ENCODE peak calls at places on chromosomes 1 and 21, in six cellular contexts. D is heart right ventricle; G is A549; Z is CD8-positive, alpha-beta T cell; X is pancreas; Q is psoas muscle. J is an unnamed sample. For H3K4me1, the result is how much of the 10 kb centered on the place peaks cover.

GRCh38 chr1:18578271-18578670 is 52.4 kb upstream of the PAX7 start:
- DNase-seq in D (no peak), G (no peak), Z (no peak), X (no peak), Q (no peak), J (no peak)

GRCh38 chr1:35718492-35719336 is at the start of gene C1orf216:
- DNase-seq in D (peak), G (peak), Z (peak), X (peak), Q (peak), J (peak)

GRCh38 chr1:11522400-11523235 is 43.7 kb downstream of the DISP3 start:
- DNase-seq in D (no peak), G (no peak), Z (no peak), X (no peak), Q (no peak), J (peak)

GRCh38 chr1:114342376-114342775 is 168.6 kb downstream of the TRIM33 start:
- DNase-seq in D (no peak), G (no peak), Z (peak), X (no peak), Q (no peak), J (no peak)

GRCh38 chr1:247840819-247841218 is 877 bp downstream of the OR11L1 start:
- DNase-seq in D (no peak), G (no peak), Z (no peak), X (no peak), Q (no peak), J (no peak)

GRCh38 chr1:87045757-87046422 is 131.5 kb downstream of the HS2ST1 start:
- DNase-seq in D (no peak), G (no peak), Z (no peak), X (no peak), Q (no peak), J (no peak)

GRCh38 chr1:241972703-241973375 is 15.3 kb downstream of the BECN2 start:
- DNase-seq in D (no peak), G (no peak), Z (no peak), X (no peak), Q (no peak), J (no peak)

GRCh38 chr21:29645666-29646553 is 293.9 kb downstream of the GRIK1 start:
- DNase-seq in D (no peak), G (no peak), Z (no peak), X (no peak), Q (no peak), J (no peak)

GRCh38 chr1:20728371-20729154 is 3.9 kb downstream of the SH2D5 start:
- DNase-seq in D (no peak), G (no peak), Z (no peak), X (peak), Q (no peak), J (no peak)

GRCh38 chr1:184298321-184299052 is 88.3 kb upstream of the C1orf21 start:
- DNase-seq in D (no peak), G (no peak), Z (no peak), X (no peak), Q (no peak), J (no peak)

GRCh38 chr1:186871784-186872183 is 43.0 kb downstream of the PLA2G4A start:
- DNase-seq in D (no peak), G (no peak), Z (no peak), X (no peak), Q (no peak), J (no peak)

GRCh38 chr1:65339866-65340483 is 30.6 kb downstream of the DNAJC6 start:
- DNase-seq in D (no peak), G (no peak), Z (no peak), X (no peak), Q (no peak), J (no peak)

GRCh38 chr1:39087109-39087834 is 61.1 kb downstream of the NDUFS5 start:
- DNase-seq in D (peak), G (no peak), Z (no peak), X (no peak), Q (peak), J (no peak)

GRCh38 chr1:8987881-8988617 is 38.2 kb downstream of the SLC2A7 start:
- DNase-seq in D (peak), G (peak), Z (peak), X (peak), Q (peak), J (no peak)
- TF ChIP-seq CTCF in D (peak), G (peak), Z (peak), X (peak), Q (peak), J (peak)

GRCh38 chr1:223707270-223708000 is 4.9 kb upstream of the CAPN2 start:
- DNase-seq in D (peak), G (peak), Z (no peak), X (no peak), Q (peak), J (peak)
- H3K4me3 ChIP-seq in D (no peak), G (peak), Z (no peak), X (no peak), Q (no peak), J (no peak)

GRCh38 chr21:45202344-45202743 is 85.4 kb downstream of the POFUT2 start:
- DNase-seq in D (no peak), G (no peak), Z (no peak), X (no peak), Q (no peak), J (no peak)
- H3K4me1 ChIP-seq in D (under half), G (under half), Z (under half), X (under half), Q (under half), J (under half)

GRCh38 chr21:44927587-44928461 is 7.1 kb upstream of the ITGB2 start:
- DNase-seq in D (no peak), G (peak), Z (peak), X (peak), Q (peak), J (peak)
- TF ChIP-seq CTCF in D (no peak), G (no peak), Z (no peak), X (no peak), Q (no peak), J (peak)

GRCh38 chr1:2529776-2530500 is at the start of gene HES5:
- DNase-seq in D (peak), G (no peak), Z (no peak), X (no peak), Q (no peak), J (no peak)
- H3K4me3 ChIP-seq in D (peak), G (no peak), Z (peak), X (no peak), Q (peak), J (no peak)

GRCh38 chr1:198677027-198677426 is 38.2 kb downstream of the PTPRC start:
- DNase-seq in D (no peak), G (no peak), Z (no peak), X (no peak), Q (no peak), J (no peak)
- H3K4me1 ChIP-seq in D (under half), G (under half), Z (half or more), X (under half), Q (under half), J (under half)